ENCODE peak calls at places on chromosomes 2 and 18, in four cellular contexts. I, W, M and E are unnamed samples.
A peak's percentile ranks its signal among the peaks of the same experiment; 100 is the strongest.

GRCh38 chr18:47931707-47932103 is 1.2 kb upstream of the SMAD2 start:
- DNase-seq in I (peak; percentile 65), W (no peak), M (peak; percentile 39), E (peak; percentile 29)

GRCh38 chr2:158797963-158798700 is 3.0 kb downstream of the DAPL1 start:
- DNase-seq in I (no peak), W (no peak), M (no peak), E (no peak)

GRCh38 chr2:172456002-172456401 is 28.6 kb downstream of the ITGA6 start:
- DNase-seq in I (no peak), W (no peak), M (no peak), E (no peak)

GRCh38 chr18:79516441-79516931 is 120.8 kb downstream of the NFATC1 start:
- DNase-seq in I (no peak), W (no peak), M (no peak), E (no peak)

GRCh38 chr2:68303033-68303901 is 16.5 kb downstream of the CNRIP1 start:
- DNase-seq in I (no peak), W (no peak), M (no peak), E (no peak)

GRCh38 chr2:8304821-8305766 is 376.8 kb upstream of the ID2 start:
- DNase-seq in I (no peak), W (no peak), M (no peak), E (no peak)

GRCh38 chr2:36859366-36859792 is 107.0 kb downstream of the STRN start:
- DNase-seq in I (no peak), W (no peak), M (no peak), E (no peak)

GRCh38 chr2:241155936-241156335 is 5.7 kb downstream of the PPP1R7 start:
- DNase-seq in I (no peak), W (no peak), M (no peak), E (no peak)

GRCh38 chr2:108534577-108535379 is 508 bp downstream of the LIMS1 start:
- DNase-seq in I (peak; percentile 23), W (peak; percentile 50), M (peak; percentile 65), E (no peak)

GRCh38 chr2:26957524-26957923 is 12.9 kb upstream of the MAPRE3 start:
- DNase-seq in I (peak; percentile 18), W (no peak), M (no peak), E (no peak)

GRCh38 chr2:113173563-113174368 is at the start of gene PSD4:
- DNase-seq in I (peak; percentile 56), W (peak; percentile 30), M (no peak), E (no peak)

GRCh38 chr2:67650292-67651133 is 253.4 kb downstream of the ETAA1 start:
- DNase-seq in I (no peak), W (peak; percentile 17), M (peak; percentile 93), E (peak; percentile 67)

GRCh38 chr2:129112181-129112580 is 793.5 kb upstream of the HS6ST1 start:
- DNase-seq in I (no peak), W (no peak), M (no peak), E (no peak)

GRCh38 chr2:204643326-204643725 is 98.1 kb downstream of the PARD3B start:
- DNase-seq in I (no peak), W (no peak), M (no peak), E (no peak)

GRCh38 chr18:79403723-79404566 is 8.2 kb downstream of the NFATC1 start:
- DNase-seq in I (no peak), W (no peak), M (no peak), E (no peak)

GRCh38 chr2:104375206-104375605 is 478.7 kb upstream of the POU3F3 start:
- DNase-seq in I (peak; percentile 51), W (no peak), M (no peak), E (no peak)

GRCh38 chr2:191711621-191712020 is 33.7 kb downstream of the NABP1 start:
- DNase-seq in I (no peak), W (no peak), M (no peak), E (no peak)

GRCh38 chr2:229901819-229902218 is 20.0 kb downstream of the TRIP12 start:
- DNase-seq in I (no peak), W (no peak), M (no peak), E (peak; percentile 15)

GRCh38 chr2:70328921-70329561 is 27.2 kb upstream of the FAM136A start:
- DNase-seq in I (peak; percentile 77), W (no peak), M (no peak), E (no peak)

GRCh38 chr2:186561467-186562208 is 28.2 kb upstream of the ITGAV start:
- DNase-seq in I (no peak), W (no peak), M (no peak), E (no peak)

GRCh38 chr2:33810046-33810835 is 211.1 kb upstream of the FAM98A start:
- DNase-seq in I (no peak), W (no peak), M (no peak), E (no peak)

GRCh38 chr18:78303519-78303918 is 676.1 kb upstream of the SALL3 start:
- DNase-seq in I (no peak), W (no peak), M (no peak), E (no peak)

GRCh38 chr2:162916286-162916801 is 77.8 kb upstream of the KCNH7 start:
- DNase-seq in I (no peak), W (no peak), M (no peak), E (no peak)